ENCODE peak calls at places on chromosomes 1 and 21, in five cellular contexts. N, D, Z, W and L are unnamed samples.

GRCh38 chr1:61083014-61083798 is 845 bp downstream of the NFIA start:
- DNase-seq in N (peak), D (peak), Z (no peak), W (no peak), L (peak)

GRCh38 chr1:233661376-233662159 is 47.7 kb downstream of the KCNK1 start:
- DNase-seq in N (no peak), D (no peak), Z (no peak), W (no peak), L (no peak)

GRCh38 chr1:202710070-202711025 is at the start of gene SYT2:
- DNase-seq in N (no peak), D (no peak), Z (no peak), W (no peak), L (no peak)

GRCh38 chr1:164308101-164308500 is 250.9 kb upstream of the PBX1 start:
- DNase-seq in N (no peak), D (no peak), Z (no peak), W (no peak), L (no peak)

GRCh38 chr1:155174334-155175280 is 958 bp downstream of the TRIM46 start:
- DNase-seq in N (no peak), D (peak), Z (no peak), W (no peak), L (no peak)

GRCh38 chr21:45869121-45870007 is 112.2 kb upstream of the COL6A1 start:
- DNase-seq in N (no peak), D (no peak), Z (peak), W (no peak), L (peak)

GRCh38 chr1:225877570-225877969 is 4.6 kb downstream of the TMEM63A start:
- DNase-seq in N (peak), D (peak), Z (no peak), W (no peak), L (peak)

GRCh38 chr1:160377585-160378206 is 10.8 kb downstream of the NHLH1 start:
- DNase-seq in N (no peak), D (no peak), Z (peak), W (peak), L (no peak)

GRCh38 chr1:172745014-172745413 is 86.1 kb downstream of the FASLG start:
- DNase-seq in N (no peak), D (peak), Z (peak), W (peak), L (no peak)

GRCh38 chr1:63545780-63546179 is 22.5 kb downstream of the EFCAB7 start:
- DNase-seq in N (no peak), D (no peak), Z (no peak), W (peak), L (no peak)

GRCh38 chr21:19181604-19182140 is 778.1 kb upstream of the TMPRSS15 start:
- DNase-seq in N (no peak), D (no peak), Z (no peak), W (no peak), L (no peak)

GRCh38 chr1:203117611-203118575 is 9.6 kb upstream of the ADORA1 start:
- DNase-seq in N (peak), D (no peak), Z (no peak), W (peak), L (peak)

GRCh38 chr1:165173409-165173808 is 183.1 kb downstream of the LMX1A start:
- DNase-seq in N (no peak), D (no peak), Z (no peak), W (peak), L (peak)

GRCh38 chr1:244437108-244437507 is 14.6 kb downstream of the ADSS2 start:
- DNase-seq in N (no peak), D (no peak), Z (no peak), W (peak), L (no peak)

GRCh38 chr1:65108025-65108692 is 39.8 kb upstream of the AK4 start:
- DNase-seq in N (no peak), D (no peak), Z (no peak), W (no peak), L (no peak)

GRCh38 chr1:36486436-36487335 is 4.0 kb upstream of the CSF3R start:
- DNase-seq in N (peak), D (peak), Z (no peak), W (peak), L (peak)

GRCh38 chr21:28294046-28294445 is 698.6 kb downstream of the LTN1 start:
- DNase-seq in N (no peak), D (no peak), Z (peak), W (peak), L (no peak)

GRCh38 chr1:198056255-198056654 is 100.5 kb upstream of the NEK7 start:
- DNase-seq in N (no peak), D (peak), Z (no peak), W (no peak), L (no peak)

DNA sequence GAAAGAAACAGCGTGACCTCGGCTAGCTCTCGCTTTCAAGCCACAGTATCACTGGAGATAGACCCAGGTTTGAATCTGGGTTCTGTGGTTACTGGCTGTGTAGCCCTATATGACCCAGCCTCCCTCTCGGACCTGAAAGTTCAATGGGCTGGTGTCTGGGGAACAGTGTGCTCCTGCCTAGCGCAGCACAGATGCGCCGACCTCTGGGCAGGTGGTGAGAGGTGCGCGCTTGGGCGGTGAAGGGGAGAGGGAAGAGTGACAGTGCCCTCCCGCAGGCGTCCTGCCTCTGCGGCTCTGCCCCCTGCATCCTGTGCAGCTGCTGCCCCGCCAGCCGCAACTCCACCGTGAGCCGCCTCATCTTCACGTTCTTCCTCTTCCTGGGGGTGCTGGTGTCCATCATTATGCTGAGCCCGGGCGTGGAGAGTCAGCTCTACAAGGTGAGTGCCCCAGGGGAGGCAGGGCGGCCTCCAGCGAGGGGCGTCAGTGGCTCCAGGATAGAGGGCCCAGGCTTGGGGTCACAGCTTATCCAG is 10.5 kb downstream of the SERINC2 start:
- DNase-seq in N (no peak), D (peak), Z (no peak), W (no peak), L (peak)
- H3K4me3 ChIP-seq in N (no peak), D (peak), Z (no peak), W (no peak), L (no peak)

DNA sequence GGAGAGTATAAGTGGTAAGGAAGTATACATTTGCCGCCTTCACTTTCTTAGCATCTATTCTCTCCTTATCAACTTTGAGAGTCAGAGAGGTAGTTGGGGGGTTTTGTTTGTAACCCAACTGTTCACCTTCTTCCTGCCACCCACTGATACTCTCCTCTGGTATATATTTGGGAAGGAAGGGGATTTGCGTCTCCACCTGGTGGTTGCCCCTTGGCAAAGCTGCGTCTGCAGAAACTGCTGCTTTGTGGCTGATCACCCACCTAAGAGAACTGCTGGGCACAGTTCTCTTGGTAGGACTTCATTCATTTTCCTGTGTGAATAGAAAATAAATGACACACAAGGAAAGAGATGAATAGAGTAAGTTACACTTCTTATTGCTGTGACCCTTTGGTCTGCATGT is 87.0 kb downstream of the SYT14 start:
- DNase-seq in N (no peak), D (no peak), Z (no peak), W (no peak), L (no peak)
- TF ChIP-seq CTCF in N (no peak), D (peak), Z (no peak), W (no peak), L (no peak)

GRCh38 chr1:45545019-45545493 is 5.6 kb upstream of the AKR1A1 start:
- DNase-seq in N (no peak), D (peak), Z (no peak), W (peak), L (no peak)
- H3K4me3 ChIP-seq in N (no peak), D (no peak), Z (no peak), W (no peak), L (no peak)

GRCh38 chr1:48940946-48941732 is 164.4 kb upstream of the BEND5 start:
- DNase-seq in N (no peak), D (no peak), Z (no peak), W (no peak), L (no peak)
- TF ChIP-seq CTCF in N (no peak), D (no peak), Z (no peak), W (no peak), L (no peak)

DNA sequence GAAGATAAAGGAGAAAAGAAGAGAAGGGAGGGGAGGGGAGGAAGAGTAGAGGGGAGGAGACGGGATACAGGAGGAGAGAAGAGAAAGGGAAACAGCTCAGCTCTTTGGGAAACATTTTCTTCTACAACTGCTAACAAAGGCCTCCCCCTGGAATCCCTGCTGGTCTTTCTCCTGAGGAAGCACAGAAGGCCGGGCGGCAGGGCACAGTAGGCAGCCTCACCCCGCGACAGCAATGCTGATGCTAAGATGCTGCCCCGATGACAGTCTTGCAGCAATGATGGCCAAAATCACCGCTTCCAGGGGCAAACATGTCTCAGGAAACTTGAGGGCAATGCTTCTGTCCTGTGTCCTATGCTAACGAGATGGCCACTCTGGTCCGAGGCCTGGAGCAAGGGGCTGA is 5.2 kb downstream of the KIAA2013 start:
- DNase-seq in N (no peak), D (no peak), Z (no peak), W (no peak), L (no peak)
- H3K4me3 ChIP-seq in N (no peak), D (no peak), Z (no peak), W (no peak), L (no peak)

GRCh38 chr1:29709711-29710169 is 473.4 kb downstream of the PTPRU start:
- DNase-seq in N (no peak), D (no peak), Z (no peak), W (peak), L (no peak)
- TF ChIP-seq CTCF in N (no peak), D (no peak), Z (no peak), W (peak), L (no peak)

DNA sequence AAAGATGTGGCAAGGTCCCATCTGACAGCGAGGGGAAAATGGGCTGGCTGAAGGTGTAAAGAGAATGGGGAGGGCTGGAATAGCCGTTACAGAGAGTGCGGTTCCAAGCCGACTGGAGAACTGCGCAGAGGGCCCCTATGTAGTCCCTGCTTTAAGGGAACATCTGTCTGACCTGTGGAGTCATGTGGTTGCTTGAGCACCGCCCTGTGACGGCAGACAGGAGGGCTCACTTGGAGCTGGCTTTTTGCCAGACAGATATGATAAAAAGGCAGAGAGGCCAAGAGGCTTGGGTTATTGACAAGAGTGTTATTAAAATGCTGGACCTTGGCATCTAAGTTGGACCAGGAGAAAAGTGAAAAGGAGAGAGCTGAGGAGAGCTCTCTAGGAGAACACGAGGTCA is 5.9 kb upstream of the PTPRF start:
- DNase-seq in N (no peak), D (no peak), Z (no peak), W (no peak), L (no peak)
- H3K4me3 ChIP-seq in N (no peak), D (no peak), Z (no peak), W (no peak), L (no peak)